ENCODE peak calls at places on chromosomes 1 and 21, in seven cellular contexts. One of them, this sample, is unnamed.
A peak's percentile ranks its signal among the peaks of the same experiment; 100 is the strongest.

GRCh38 chr21:41877901-41878830 is 978 bp downstream of the PRDM15 start:
- DNase-seq in OCI-LY7: peak; percentile 88
- DNase-seq in left lung: no peak
- DNase-seq in activated T-helper 2 cell treated with anti-CD3 and anti-CD28 coated beads, Interferon-gamma antibody, Interleukin-2, Interleukin-4, amounts not matched to agents 10 μg/mL and 5 μg/mL and 100 μg/mL, durations not matched to agents 14 hours and 24 hours and 36 hours: peak; percentile 25
- DNase-seq in A549: no peak
- DNase-seq in HEK293T: peak; percentile 62
- DNase-seq in tibial nerve: peak; percentile 44
- DNase-seq in this sample: peak; percentile 26

GRCh38 chr1:246588322-246588721 is 22.1 kb downstream of the CNST start:
- DNase-seq in OCI-LY7: no peak
- DNase-seq in left lung: no peak
- DNase-seq in activated T-helper 2 cell treated with anti-CD3 and anti-CD28 coated beads, Interferon-gamma antibody, Interleukin-2, Interleukin-4, amounts not matched to agents 10 μg/mL and 5 μg/mL and 100 μg/mL, durations not matched to agents 14 hours and 24 hours and 36 hours: no peak
- DNase-seq in A549: no peak
- DNase-seq in HEK293T: no peak
- DNase-seq in tibial nerve: no peak
- DNase-seq in this sample: peak; percentile 59

GRCh38 chr1:44881011-44881632 is 38.1 kb upstream of the PTCH2 start:
- DNase-seq in OCI-LY7: no peak
- DNase-seq in left lung: peak; percentile 33
- DNase-seq in activated T-helper 2 cell treated with anti-CD3 and anti-CD28 coated beads, Interferon-gamma antibody, Interleukin-2, Interleukin-4, amounts not matched to agents 10 μg/mL and 5 μg/mL and 100 μg/mL, durations not matched to agents 14 hours and 24 hours and 36 hours: no peak
- DNase-seq in A549: no peak
- DNase-seq in HEK293T: no peak
- DNase-seq in tibial nerve: no peak
- DNase-seq in this sample: peak; percentile 90

GRCh38 chr1:245730796-245731195 is 576.0 kb downstream of the KIF26B start:
- DNase-seq in OCI-LY7: no peak
- DNase-seq in left lung: no peak
- DNase-seq in activated T-helper 2 cell treated with anti-CD3 and anti-CD28 coated beads, Interferon-gamma antibody, Interleukin-2, Interleukin-4, amounts not matched to agents 10 μg/mL and 5 μg/mL and 100 μg/mL, durations not matched to agents 14 hours and 24 hours and 36 hours: no peak
- DNase-seq in A549: no peak
- DNase-seq in HEK293T: no peak
- DNase-seq in tibial nerve: no peak
- DNase-seq in this sample: no peak

GRCh38 chr1:102118150-102118549 is 121.4 kb upstream of the OLFM3 start:
- DNase-seq in OCI-LY7: no peak
- DNase-seq in left lung: no peak
- DNase-seq in activated T-helper 2 cell treated with anti-CD3 and anti-CD28 coated beads, Interferon-gamma antibody, Interleukin-2, Interleukin-4, amounts not matched to agents 10 μg/mL and 5 μg/mL and 100 μg/mL, durations not matched to agents 14 hours and 24 hours and 36 hours: no peak
- DNase-seq in A549: no peak
- DNase-seq in HEK293T: no peak
- DNase-seq in tibial nerve: no peak
- DNase-seq in this sample: no peak

GRCh38 chr1:113854234-113854633 is 17.3 kb downstream of the PTPN22 start:
- DNase-seq in OCI-LY7: no peak
- DNase-seq in left lung: no peak
- DNase-seq in activated T-helper 2 cell treated with anti-CD3 and anti-CD28 coated beads, Interferon-gamma antibody, Interleukin-2, Interleukin-4, amounts not matched to agents 10 μg/mL and 5 μg/mL and 100 μg/mL, durations not matched to agents 14 hours and 24 hours and 36 hours: no peak
- DNase-seq in A549: no peak
- DNase-seq in HEK293T: no peak
- DNase-seq in tibial nerve: no peak
- DNase-seq in this sample: no peak

GRCh38 chr1:162035241-162035640 is 11.6 kb upstream of the OLFML2B start:
- DNase-seq in OCI-LY7: no peak
- DNase-seq in left lung: peak; percentile 40
- DNase-seq in activated T-helper 2 cell treated with anti-CD3 and anti-CD28 coated beads, Interferon-gamma antibody, Interleukin-2, Interleukin-4, amounts not matched to agents 10 μg/mL and 5 μg/mL and 100 μg/mL, durations not matched to agents 14 hours and 24 hours and 36 hours: no peak
- DNase-seq in A549: no peak
- DNase-seq in HEK293T: no peak
- DNase-seq in tibial nerve: no peak
- DNase-seq in this sample: peak; percentile 66

GRCh38 chr1:91548382-91549040 is 47.9 kb downstream of the CDC7 start:
- DNase-seq in OCI-LY7: peak; percentile 58
- DNase-seq in left lung: no peak
- DNase-seq in activated T-helper 2 cell treated with anti-CD3 and anti-CD28 coated beads, Interferon-gamma antibody, Interleukin-2, Interleukin-4, amounts not matched to agents 10 μg/mL and 5 μg/mL and 100 μg/mL, durations not matched to agents 14 hours and 24 hours and 36 hours: no peak
- DNase-seq in A549: no peak
- DNase-seq in HEK293T: no peak
- DNase-seq in tibial nerve: no peak
- DNase-seq in this sample: no peak

GRCh38 chr1:185400057-185400456 is 83.0 kb upstream of the IVNS1ABP start:
- DNase-seq in OCI-LY7: no peak
- DNase-seq in left lung: no peak
- DNase-seq in activated T-helper 2 cell treated with anti-CD3 and anti-CD28 coated beads, Interferon-gamma antibody, Interleukin-2, Interleukin-4, amounts not matched to agents 10 μg/mL and 5 μg/mL and 100 μg/mL, durations not matched to agents 14 hours and 24 hours and 36 hours: no peak
- DNase-seq in A549: no peak
- DNase-seq in HEK293T: no peak
- DNase-seq in tibial nerve: no peak
- DNase-seq in this sample: peak; percentile 82

GRCh38 chr1:210499956-210500355 is 171.3 kb downstream of the HHAT start:
- DNase-seq in OCI-LY7: no peak
- DNase-seq in left lung: no peak
- DNase-seq in activated T-helper 2 cell treated with anti-CD3 and anti-CD28 coated beads, Interferon-gamma antibody, Interleukin-2, Interleukin-4, amounts not matched to agents 10 μg/mL and 5 μg/mL and 100 μg/mL, durations not matched to agents 14 hours and 24 hours and 36 hours: no peak
- DNase-seq in A549: no peak
- DNase-seq in HEK293T: no peak
- DNase-seq in tibial nerve: no peak
- DNase-seq in this sample: no peak

GRCh38 chr1:40914927-40915569 is 52.9 kb upstream of the CITED4 start:
- DNase-seq in OCI-LY7: no peak
- DNase-seq in left lung: no peak
- DNase-seq in activated T-helper 2 cell treated with anti-CD3 and anti-CD28 coated beads, Interferon-gamma antibody, Interleukin-2, Interleukin-4, amounts not matched to agents 10 μg/mL and 5 μg/mL and 100 μg/mL, durations not matched to agents 14 hours and 24 hours and 36 hours: no peak
- DNase-seq in A549: no peak
- DNase-seq in HEK293T: no peak
- DNase-seq in tibial nerve: no peak
- DNase-seq in this sample: no peak

This sample was measured in mammary epithelial cell.